ENCODE peak calls at places on chromosomes 11 and 22, in nine cellular contexts. X is tibial artery, A is kidney, W is ovary, R is A549, K is GM12878, H is mucosa of descending colon, Q is fibroblast of lung, Y is Peyer's patch. J is an unnamed sample.

GRCh38 chr11:6505577-6506240 is 8.6 kb downstream of the DNHD1 start:
- DNase-seq in Y (no peak), A (no peak), Q (peak; percentile 74), W (no peak), H (peak; percentile 70), R (peak; percentile 54), K (no peak), X (no peak), J (no peak)

GRCh38 chr11:61774441-61774840 is 18.0 kb downstream of the TMEM258 start:
- DNase-seq in Q (no peak), W (no peak), X (no peak), R (no peak), A (no peak), Y (no peak), H (no peak), K (no peak), J (no peak)

GRCh38 chr22:22233081-22233480 is 11.5 kb upstream of the VPREB1 start:
- DNase-seq in Q (no peak), X (no peak), Y (no peak), R (no peak), A (no peak), W (no peak), H (no peak), K (no peak), J (no peak)

GRCh38 chr11:2777871-2778629 is 78.3 kb upstream of the KCNQ1OT1 start:
- DNase-seq in Q (no peak), Y (peak; percentile 10), K (no peak), R (no peak), H (no peak), X (peak; percentile 67), A (peak; percentile 72), W (peak; percentile 26), J (no peak)

GRCh38 chr11:123454060-123454651 is 24.1 kb downstream of the GRAMD1B start:
- DNase-seq in W (no peak), K (no peak), H (no peak), Q (no peak), A (no peak), R (peak; percentile 97), X (no peak), Y (no peak), J (no peak)

GRCh38 chr22:46726986-46727317 is 11.1 kb downstream of the CERK start:
- DNase-seq in W (no peak), Y (no peak), Q (no peak), K (peak; percentile 28), A (no peak), H (no peak), R (no peak), X (no peak), J (no peak)

GRCh38 chr11:117562111-117562510 is 234.5 kb downstream of the CEP164 start:
- DNase-seq in A (no peak), R (no peak), K (no peak), W (no peak), X (no peak), Y (no peak), Q (no peak), H (no peak), J (no peak)

GRCh38 chr11:117484159-117484558 is 156.5 kb downstream of the CEP164 start:
- DNase-seq in Y (no peak), X (no peak), K (no peak), Q (no peak), W (no peak), R (no peak), A (no peak), H (no peak), J (no peak)

GRCh38 chr11:34654491-34655334 is 33.8 kb downstream of the EHF start:
- DNase-seq in H (no peak), Y (no peak), X (peak; percentile 78), Q (peak; percentile 90), W (no peak), K (no peak), R (peak; percentile 98), A (no peak), J (no peak)

GRCh38 chr11:74141274-74141695 is 29.5 kb downstream of the C2CD3 start:
- DNase-seq in R (peak; percentile 82), W (no peak), A (no peak), Q (no peak), H (peak; percentile 24), Y (no peak), X (no peak), K (no peak), J (no peak)

GRCh38 chr11:14577290-14577689 is 57.1 kb upstream of the PSMA1 start:
- DNase-seq in A (no peak), K (no peak), R (no peak), Y (no peak), Q (no peak), H (no peak), W (no peak), X (no peak), J (no peak)

GRCh38 chr11:93652161-93652597 is 9.3 kb upstream of the CEP295 start:
- DNase-seq in K (no peak), H (peak; percentile 63), X (no peak), R (peak; percentile 38), Y (no peak), A (no peak), Q (peak; percentile 63), W (no peak), J (no peak)

GRCh38 chr11:109426442-109426841 is 4.5 kb downstream of the C11orf87 start:
- DNase-seq in X (no peak), K (no peak), W (no peak), H (no peak), Q (no peak), A (no peak), R (peak; percentile 2), Y (no peak), J (no peak)

GRCh38 chr11:64107300-64107699 is 58.6 kb downstream of the MACROD1 start:
- DNase-seq in A (no peak), H (no peak), R (no peak), K (no peak), X (no peak), Q (no peak), W (no peak), Y (no peak), J (no peak)

GRCh38 chr22:40326905-40327735 is 19.2 kb upstream of the ADSL start:
- DNase-seq in H (no peak), A (no peak), R (no peak), Q (peak; percentile 68), W (no peak), K (no peak), Y (no peak), X (no peak), J (no peak)

GRCh38 chr11:121439337-121439736 is 12.8 kb upstream of the SORL1 start:
- DNase-seq in H (no peak), R (no peak), K (no peak), Q (no peak), W (no peak), Y (no peak), A (no peak), X (no peak), J (no peak)

GRCh38 chr22:20058989-20059770 is 20.9 kb upstream of the DGCR8 start:
- DNase-seq in R (no peak), A (no peak), K (no peak), H (no peak), Y (no peak), Q (no peak), W (no peak), X (no peak), J (no peak)
- TF ChIP-seq CTCF in R (no peak), A (no peak), K (no peak), H (no peak), Y (no peak), Q (no peak), W (no peak), X (no peak), J (no peak)

GRCh38 chr11:38461751-38462150 is 1863.7 kb upstream of the RAG2 start:
- DNase-seq in R (no peak), K (no peak), W (no peak), X (peak; percentile 57), H (no peak), A (no peak), Y (no peak), Q (no peak), J (no peak)

GRCh38 chr11:38460901-38461300 is 1862.9 kb upstream of the RAG2 start:
- DNase-seq in K (no peak), A (no peak), H (peak; percentile 9), R (no peak), W (peak; percentile 26), Q (peak; percentile 96), Y (no peak), X (peak; percentile 67), J (no peak)

GRCh38 chr11:38456371-38456770 is 1858.3 kb upstream of the RAG2 start:
- DNase-seq in X (no peak), H (no peak), Q (no peak), W (no peak), Y (no peak), K (no peak), R (no peak), A (no peak), J (no peak)

DNA sequence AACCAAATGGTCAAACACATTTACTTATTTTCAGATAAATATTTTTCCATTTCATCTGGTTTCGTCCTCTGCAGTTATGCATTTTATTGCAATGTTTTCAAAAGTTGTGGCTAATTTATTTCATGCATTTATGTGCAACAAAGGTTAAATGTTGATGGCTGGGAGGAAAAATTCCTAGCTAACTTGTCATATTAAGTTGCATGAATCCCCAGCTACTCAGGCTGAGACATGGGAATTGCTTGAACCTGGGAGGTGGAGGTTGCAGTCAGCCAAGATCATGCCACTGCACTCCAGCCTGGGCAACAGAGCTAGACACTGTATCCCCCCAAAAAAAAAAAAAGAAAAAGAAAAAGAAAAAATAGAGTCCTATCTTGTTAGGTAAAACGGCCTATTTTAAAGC is 1862.4 kb upstream of the RAG2 start:
- DNase-seq in W (no peak), K (no peak), Y (no peak), R (no peak), A (no peak), Q (peak; percentile 62), H (no peak), X (no peak), J (no peak)
- H3K9me3 ChIP-seq in W (no peaks in the 10 kb centered on the region), K (no peaks in the 10 kb centered on the region), Y (no peaks in the 10 kb centered on the region), R (no peaks in the 10 kb centered on the region), A (no peaks in the 10 kb centered on the region), Q (no peaks in the 10 kb centered on the region), H (peaks cover 10% of the 10 kb centered on the region), X (no peaks in the 10 kb centered on the region), J (no peaks in the 10 kb centered on the region)

DNA sequence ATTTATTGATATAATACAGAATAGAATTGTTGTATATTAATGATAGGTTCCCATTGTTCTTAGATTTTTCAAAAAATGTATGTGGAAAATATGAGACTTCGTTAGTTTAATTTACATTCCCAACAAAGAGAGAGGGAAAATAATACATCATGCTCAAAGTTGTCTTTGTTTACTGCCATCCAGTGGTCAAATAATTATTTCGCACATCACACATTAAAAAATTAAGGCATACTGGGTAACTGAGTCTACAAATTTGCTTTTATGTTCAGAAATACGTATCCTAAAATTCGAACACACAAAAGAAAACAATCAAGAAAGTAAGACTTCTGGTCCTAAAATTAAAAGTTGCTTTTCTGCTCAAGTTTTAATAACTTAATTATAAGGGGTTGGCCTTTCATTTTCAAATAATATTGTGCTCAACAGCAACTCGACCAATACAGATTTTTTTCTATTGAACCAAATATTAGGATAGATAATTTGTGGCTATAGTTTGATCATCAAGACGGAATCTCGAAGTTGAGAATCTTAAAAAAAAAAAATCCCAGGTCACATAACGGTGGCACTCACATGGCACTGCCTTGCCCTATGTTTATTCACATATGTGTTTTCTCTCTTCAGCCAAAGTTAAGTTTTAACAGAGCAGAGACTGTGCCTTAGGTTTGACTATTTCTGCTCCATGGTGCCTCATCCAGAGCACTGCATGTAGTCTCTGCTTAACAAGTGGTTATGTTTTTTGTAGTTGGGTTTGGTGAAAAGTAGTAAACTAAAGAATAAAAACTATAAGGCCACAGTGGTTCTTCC is 12.3 kb downstream of the PDGFD start:
- DNase-seq in Y (no peak), A (no peak), Q (peak; percentile 40), W (no peak), R (no peak), X (no peak), K (no peak), H (no peak), J (no peak)
- TF ChIP-seq CTCF in Y (peak; percentile 26), A (peak; percentile 31), Q (peak; percentile 33), W (no peak), R (no peak), X (peak; percentile 14), K (peak; percentile 30), H (no peak), J (peak; percentile 29)

GRCh38 chr11:47109882-47110281 is 66.8 kb downstream of the ARFGAP2 start:
- DNase-seq in Q (no peak), H (no peak), K (no peak), W (no peak), X (no peak), Y (no peak), A (no peak), R (no peak), J (no peak)
- H3K9me3 ChIP-seq in Q (no peaks in the 10 kb centered on the region), H (no peaks in the 10 kb centered on the region), K (no peaks in the 10 kb centered on the region), W (no peaks in the 10 kb centered on the region), X (no peaks in the 10 kb centered on the region), Y (no peaks in the 10 kb centered on the region), A (no peaks in the 10 kb centered on the region), R (no peaks in the 10 kb centered on the region), J (no peaks in the 10 kb centered on the region)

J was measured in esophagus squamous epithelium.